ENCODE peak calls at places on chromosomes 16 and 17, in seven cellular contexts. J is esophagus muscularis mucosa, I is lower lobe of right lung, B is AG04450, N is GM20000, L is keratinocyte, Q is AG09319. T is an unnamed sample.

GRCh38 chr16:75254359-75254837 is 3.0 kb upstream of the BCAR1 start:
- DNase-seq in J (no peak), I (peak), B (no peak), N (no peak), L (peak), Q (no peak), T (no peak)

GRCh38 chr17:36188891-36189306 is 7.7 kb downstream of the CCL3L1 start:
- DNase-seq in J (no peak), I (peak), B (no peak), N (peak), L (no peak), Q (no peak), T (peak)

GRCh38 chr17:81553616-81554181 is 1.5 kb upstream of the FAAP100 start:
- DNase-seq in J (no peak), I (no peak), B (peak), N (no peak), L (peak), Q (no peak), T (no peak)

GRCh38 chr16:80015566-80015965 is 415.0 kb upstream of the MAF start:
- DNase-seq in J (no peak), I (no peak), B (no peak), N (no peak), L (no peak), Q (peak), T (no peak)

GRCh38 chr17:10737168-10737622 is 7.4 kb upstream of the TMEM220 start:
- DNase-seq in J (no peak), I (peak), B (peak), N (peak), L (no peak), Q (peak), T (peak)

GRCh38 chr16:59021751-59022150 is 287.6 kb upstream of the GOT2 start:
- DNase-seq in J (no peak), I (no peak), B (no peak), N (no peak), L (no peak), Q (no peak), T (no peak)

GRCh38 chr17:41531993-41532392 is 3.9 kb upstream of the KRT19 start:
- DNase-seq in J (no peak), I (no peak), B (no peak), N (no peak), L (no peak), Q (no peak), T (no peak)

GRCh38 chr17:65062168-65062915 is 5.8 kb upstream of the GNA13 start:
- DNase-seq in J (no peak), I (no peak), B (no peak), N (no peak), L (no peak), Q (no peak), T (no peak)

GRCh38 chr16:19907161-19907992 is 22.7 kb upstream of the GPRC5B start:
- DNase-seq in J (no peak), I (peak), B (peak), N (peak), L (no peak), Q (no peak), T (peak)

GRCh38 chr16:72961115-72961832 is 86.7 kb downstream of the ZFHX3 start:
- DNase-seq in J (no peak), I (no peak), B (no peak), N (no peak), L (no peak), Q (no peak), T (no peak)

GRCh38 chr17:31704483-31704882 is 154.6 kb downstream of the COPRS start:
- DNase-seq in J (no peak), I (no peak), B (no peak), N (no peak), L (no peak), Q (no peak), T (no peak)

GRCh38 chr16:5918553-5919127 is 821.0 kb upstream of the EEF2KMT start:
- DNase-seq in J (no peak), I (no peak), B (no peak), N (no peak), L (no peak), Q (no peak), T (no peak)

GRCh38 chr17:77957215-77957868 is 1.2 kb upstream of the TNRC6C start:
- DNase-seq in J (peak), I (no peak), B (no peak), N (peak), L (no peak), Q (no peak), T (no peak)

GRCh38 chr17:77959926-77960521 is 1.5 kb downstream of the TNRC6C start:
- DNase-seq in J (peak), I (no peak), B (no peak), N (no peak), L (no peak), Q (no peak), T (no peak)

GRCh38 chr17:77959216-77959925 is 868 bp downstream of the TNRC6C start:
- DNase-seq in J (peak), I (peak), B (no peak), N (peak), L (no peak), Q (no peak), T (peak)

GRCh38 chr17:77958716-77959215 is 263 bp downstream of the TNRC6C start:
- DNase-seq in J (no peak), I (no peak), B (no peak), N (no peak), L (no peak), Q (no peak), T (no peak)

GRCh38 chr17:77957869-77958715 is at the start of gene TNRC6C:
- DNase-seq in J (peak), I (peak), B (peak), N (peak), L (peak), Q (peak), T (peak)
- TF ChIP-seq CTCF in J (peak), I (peak), B (no peak), N (no peak), L (peak), Q (no peak), T (no peak)

DNA sequence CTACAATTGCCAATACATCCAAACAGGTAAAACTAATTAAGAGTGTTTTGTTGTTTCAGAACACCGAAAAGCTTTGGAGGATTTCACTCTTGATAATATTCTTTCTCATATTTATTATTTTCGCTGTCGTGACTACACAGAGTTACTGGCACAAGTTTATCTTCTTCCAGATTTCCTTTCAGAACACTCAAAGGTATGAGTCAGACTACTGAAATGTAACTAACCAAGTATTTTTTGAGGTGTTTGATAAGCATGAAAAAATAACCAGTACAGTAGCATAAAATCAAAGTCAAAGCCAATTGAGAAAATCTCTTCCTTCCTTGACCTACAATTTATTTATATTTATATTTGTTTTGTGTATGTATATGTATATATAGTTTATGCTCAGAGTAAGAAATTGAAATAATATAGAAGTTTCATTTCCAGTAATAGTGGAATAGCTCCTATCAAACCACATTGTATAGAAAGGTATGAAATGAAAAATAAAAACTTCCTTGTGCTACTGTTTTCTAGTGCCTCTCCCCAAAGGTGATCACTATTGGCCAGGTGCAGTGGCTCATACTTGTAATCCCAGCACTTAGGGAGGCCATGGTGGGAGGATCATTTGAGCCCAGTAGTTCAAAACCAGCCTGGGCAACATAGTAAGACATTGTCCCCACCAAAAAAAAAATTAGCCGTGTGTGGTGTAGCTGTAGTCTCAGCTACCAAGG is 10.9 kb downstream of the RAD51C start:
- DNase-seq in J (no peak), I (no peak), B (no peak), N (no peak), L (no peak), Q (no peak), T (no peak)
- TF ChIP-seq CTCF in J (no peak), I (no peak), B (no peak), N (no peak), L (no peak), Q (no peak), T (no peak)

GRCh38 chr16:50539822-50540710 is 8.1 kb upstream of the NKD1 start:
- DNase-seq in J (no peak), I (no peak), B (no peak), N (no peak), L (no peak), Q (no peak), T (no peak)
- TF ChIP-seq CTCF in J (no peak), I (no peak), B (no peak), N (no peak), L (peak), Q (no peak), T (no peak)

GRCh38 chr17:1322469-1322868 is 43.0 kb downstream of the TRARG1 start:
- DNase-seq in J (no peak), I (no peak), B (no peak), N (no peak), L (no peak), Q (no peak), T (no peak)
- TF ChIP-seq CTCF in J (no peak), I (no peak), B (no peak), N (no peak), L (no peak), Q (no peak), T (no peak)

GRCh38 chr16:878071-878784 is 77.7 kb upstream of the GNG13 start:
- DNase-seq in J (no peak), I (peak), B (no peak), N (no peak), L (no peak), Q (no peak), T (no peak)
- TF ChIP-seq CTCF in J (no peak), I (no peak), B (no peak), N (no peak), L (no peak), Q (no peak), T (no peak)

DNA sequence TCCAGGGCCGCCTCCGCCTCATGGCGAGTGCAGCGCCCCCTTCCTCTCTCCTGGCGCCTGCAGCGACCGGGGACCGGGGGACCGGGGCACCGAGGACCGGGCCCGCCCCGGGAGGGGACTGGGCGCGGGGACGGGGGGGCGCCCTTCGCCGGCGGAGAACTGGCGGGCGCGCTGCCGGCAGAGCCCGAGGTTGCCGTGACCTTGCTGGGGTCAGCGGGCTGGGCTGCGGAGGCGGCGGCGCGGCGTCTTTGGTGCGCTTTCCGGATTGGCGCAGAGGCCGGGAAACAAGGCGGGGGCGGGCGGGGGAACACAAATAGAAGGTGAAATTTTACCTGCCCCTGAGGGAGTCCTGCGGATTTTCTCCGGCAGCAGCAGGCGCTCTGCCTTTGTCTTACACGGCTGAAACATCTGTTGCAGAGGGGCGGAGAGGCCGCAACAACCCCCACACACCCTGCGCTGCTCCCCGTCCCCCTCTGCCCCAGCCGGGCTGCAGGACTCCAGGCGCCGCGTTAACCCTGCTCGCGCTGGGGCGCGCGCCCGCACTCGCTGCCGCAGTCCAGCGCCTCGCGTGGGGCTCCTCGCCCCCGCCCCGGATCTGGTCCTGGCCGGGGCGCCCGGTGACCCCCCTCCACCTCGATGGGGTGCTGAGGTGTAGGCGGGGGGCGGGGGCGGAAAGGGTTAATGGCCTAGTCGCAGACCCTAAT is 53.5 kb downstream of the SREBF1 start:
- DNase-seq in J (no peak), I (peak), B (no peak), N (peak), L (no peak), Q (no peak), T (peak)
- TF ChIP-seq CTCF in J (no peak), I (no peak), B (peak), N (peak), L (peak), Q (no peak), T (peak)

GRCh38 chr16:51151951-51152663 is 1.0 kb upstream of the SALL1 start:
- DNase-seq in J (no peak), I (no peak), B (peak), N (peak), L (no peak), Q (peak), T (no peak)
- TF ChIP-seq CTCF in J (no peak), I (no peak), B (no peak), N (no peak), L (no peak), Q (no peak), T (no peak)

DNA sequence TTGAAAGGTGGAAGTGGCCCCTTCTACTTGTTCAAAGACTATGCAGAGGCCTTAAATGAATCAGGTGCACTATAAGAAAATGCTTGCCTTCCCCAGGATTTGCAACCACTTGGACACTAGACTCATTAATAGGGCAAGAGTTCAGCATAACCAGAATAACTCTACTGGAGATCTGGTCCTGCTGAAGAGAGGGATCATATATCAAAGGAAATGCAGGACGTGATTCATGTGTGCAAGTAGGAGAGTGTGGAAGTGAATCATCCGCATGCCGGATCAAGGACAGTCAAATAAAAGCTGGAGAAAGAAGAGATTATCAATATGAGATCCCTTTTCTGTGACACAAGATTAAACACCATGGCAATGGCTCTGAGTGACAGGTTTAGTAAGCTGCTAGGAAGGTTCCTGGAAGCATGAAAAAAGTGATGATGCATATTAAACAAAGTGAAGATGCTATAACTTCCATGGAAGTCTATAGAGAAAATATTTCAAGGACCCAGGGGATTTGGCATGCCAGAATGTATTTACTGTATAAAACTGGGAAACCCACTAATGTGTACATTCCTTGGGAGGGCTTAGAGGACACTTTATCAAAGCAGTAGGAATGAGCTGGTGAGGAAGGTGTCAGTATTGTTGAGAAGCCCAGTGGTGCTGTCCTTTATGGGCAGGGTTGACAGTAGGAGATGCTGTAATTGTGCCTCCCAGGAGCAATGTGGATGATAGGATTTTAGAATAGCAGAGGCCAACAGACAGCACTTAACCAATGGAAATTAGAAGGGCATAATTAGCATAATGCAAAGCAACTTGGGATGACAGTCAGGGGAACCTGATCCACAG is 133.1 kb downstream of the ABCA8 start:
- DNase-seq in J (no peak), I (no peak), B (peak), N (no peak), L (peak), Q (peak), T (no peak)
- TF ChIP-seq CTCF in J (no peak), I (no peak), B (no peak), N (no peak), L (no peak), Q (no peak), T (no peak)